ENCODE peak calls at places on chromosome 12, in four cellular contexts. G, U, N and K are unnamed samples.

GRCh38 chr12:8913702-8914032 is 642 bp upstream of the PHC1 start:
- DNase-seq in G (no peak), U (no peak), N (no peak), K (no peak)

GRCh38 chr12:45703942-45704341 is 25.6 kb upstream of the ARID2 start:
- DNase-seq in G (no peak), U (no peak), N (no peak), K (no peak)

GRCh38 chr12:132227782-132228417 is 83.6 kb downstream of the NOC4L start:
- DNase-seq in G (no peak), U (no peak), N (no peak), K (no peak)

GRCh38 chr12:105487961-105488360 is 157.5 kb downstream of the C12orf75 start:
- DNase-seq in G (no peak), U (no peak), N (no peak), K (no peak)

GRCh38 chr12:110689601-110690430 is 901 bp upstream of the HVCN1 start:
- DNase-seq in G (no peak), U (peak; percentile 39), N (peak; percentile 86), K (peak; percentile 9)

GRCh38 chr12:96861656-96862055 is 45.4 kb upstream of the NEDD1 start:
- DNase-seq in G (no peak), U (no peak), N (no peak), K (no peak)

GRCh38 chr12:8577879-8578278 is 34.8 kb downstream of the AICDA start:
- DNase-seq in G (no peak), U (no peak), N (no peak), K (no peak)

GRCh38 chr12:131312793-131313545 is 359.3 kb downstream of the ADGRD1 start:
- DNase-seq in G (no peak), U (no peak), N (no peak), K (no peak)

GRCh38 chr12:30795660-30796507 is 41.1 kb upstream of the CAPRIN2 start:
- DNase-seq in G (peak; percentile 77), U (peak; percentile 37), N (peak; percentile 93), K (no peak)

GRCh38 chr12:40831916-40832315 is 139.7 kb downstream of the CNTN1 start:
- DNase-seq in G (no peak), U (no peak), N (no peak), K (no peak)

GRCh38 chr12:71755146-71755892 is 656 bp downstream of the RAB21 start:
- DNase-seq in G (peak; percentile 36), U (peak; percentile 46), N (no peak), K (no peak)

GRCh38 chr12:114888458-114888857 is 204.5 kb upstream of the TBX3 start:
- DNase-seq in G (no peak), U (no peak), N (no peak), K (no peak)

GRCh38 chr12:45183263-45183662 is 32.6 kb upstream of the ANO6 start:
- DNase-seq in G (peak; percentile 13), U (no peak), N (no peak), K (no peak)

GRCh38 chr12:92629349-92630065 is 73.3 kb upstream of the PLEKHG7 start:
- DNase-seq in G (no peak), U (peak; percentile 31), N (no peak), K (peak; percentile 20)

GRCh38 chr12:104534162-104534856 is 77.6 kb downstream of the CHST11 start:
- DNase-seq in G (no peak), U (no peak), N (no peak), K (no peak)

GRCh38 chr12:108980831-108981618 is 39.8 kb downstream of the SVOP start:
- DNase-seq in G (no peak), U (no peak), N (no peak), K (no peak)

GRCh38 chr12:114401346-114402320 is 4.3 kb downstream of the TBX5 start:
- DNase-seq in G (no peak), U (no peak), N (no peak), K (no peak)

GRCh38 chr12:1890119-1890703 is 28.2 kb downstream of the CACNA2D4 start:
- DNase-seq in G (no peak), U (no peak), N (peak; percentile 33), K (no peak)

GRCh38 chr12:44874981-44875416 is 1.1 kb downstream of the NELL2 start:
- DNase-seq in G (no peak), U (no peak), N (no peak), K (no peak)

GRCh38 chr12:104673294-104674062 is 216.7 kb downstream of the CHST11 start:
- DNase-seq in G (no peak), U (no peak), N (no peak), K (no peak)

GRCh38 chr12:76085159-76085868 is 829 bp upstream of the NAP1L1 start:
- DNase-seq in G (no peak), U (no peak), N (no peak), K (no peak)

GRCh38 chr12:132422057-132423043 is 67.6 kb upstream of the FBRSL1 start:
- DNase-seq in G (no peak), U (no peak), N (peak; percentile 31), K (no peak)

GRCh38 chr12:39426636-39427245 is 16.2 kb downstream of the KIF21A start:
- DNase-seq in G (no peak), U (no peak), N (no peak), K (no peak)

GRCh38 chr12:100545092-100545491 is 28.4 kb upstream of the GAS2L3 start:
- DNase-seq in G (no peak), U (no peak), N (no peak), K (no peak)

GRCh38 chr12:127664901-127665300 is 602.1 kb upstream of the TMEM132C start:
- DNase-seq in G (no peak), U (no peak), N (no peak), K (no peak)

GRCh38 chr12:4441355-4442330 is 4.0 kb downstream of the FGF6 start:
- DNase-seq in G (no peak), U (no peak), N (no peak), K (no peak)

GRCh38 chr12:24038211-24038997 is 88.9 kb upstream of the SOX5 start:
- DNase-seq in G (no peak), U (no peak), N (no peak), K (no peak)

GRCh38 chr12:107597695-107598410 is 87.7 kb upstream of the PWP1 start:
- DNase-seq in G (no peak), U (no peak), N (no peak), K (no peak)

GRCh38 chr12:57489157-57489641 is 1.3 kb downstream of the MARS1 start:
- DNase-seq in G (no peak), U (no peak), N (no peak), K (no peak)

GRCh38 chr12:108805136-108805535 is 52.2 kb downstream of the SSH1 start:
- DNase-seq in G (no peak), U (no peak), N (no peak), K (no peak)

GRCh38 chr12:31526158-31526546 is 64.8 kb downstream of the DENND5B start:
- DNase-seq in G (no peak), U (no peak), N (no peak), K (no peak)

GRCh38 chr12:110223777-110224378 is 57.2 kb upstream of the ATP2A2 start:
- DNase-seq in G (peak; percentile 73), U (no peak), N (no peak), K (no peak)

GRCh38 chr12:103504606-103505005 is 8.8 kb upstream of the C12orf42 start:
- DNase-seq in G (no peak), U (no peak), N (no peak), K (no peak)

GRCh38 chr12:110501378-110501721 is 561 bp downstream of the VPS29 start:
- DNase-seq in G (peak; percentile 56), U (peak; percentile 34), N (no peak), K (no peak)

GRCh38 chr12:56028511-56029165 is 7.8 kb downstream of the IKZF4 start:
- DNase-seq in G (no peak), U (no peak), N (no peak), K (no peak)

GRCh38 chr12:42534184-42534838 is 55.2 kb downstream of the PRICKLE1 start:
- DNase-seq in G (no peak), U (no peak), N (no peak), K (no peak)

GRCh38 chr12:112307219-112308062 is 74.8 kb downstream of the HECTD4 start:
- DNase-seq in G (no peak), U (no peak), N (no peak), K (no peak)
- TF ChIP-seq EP300 in G (no peak), U (no peak), N (no peak), K (no peak)

DNA sequence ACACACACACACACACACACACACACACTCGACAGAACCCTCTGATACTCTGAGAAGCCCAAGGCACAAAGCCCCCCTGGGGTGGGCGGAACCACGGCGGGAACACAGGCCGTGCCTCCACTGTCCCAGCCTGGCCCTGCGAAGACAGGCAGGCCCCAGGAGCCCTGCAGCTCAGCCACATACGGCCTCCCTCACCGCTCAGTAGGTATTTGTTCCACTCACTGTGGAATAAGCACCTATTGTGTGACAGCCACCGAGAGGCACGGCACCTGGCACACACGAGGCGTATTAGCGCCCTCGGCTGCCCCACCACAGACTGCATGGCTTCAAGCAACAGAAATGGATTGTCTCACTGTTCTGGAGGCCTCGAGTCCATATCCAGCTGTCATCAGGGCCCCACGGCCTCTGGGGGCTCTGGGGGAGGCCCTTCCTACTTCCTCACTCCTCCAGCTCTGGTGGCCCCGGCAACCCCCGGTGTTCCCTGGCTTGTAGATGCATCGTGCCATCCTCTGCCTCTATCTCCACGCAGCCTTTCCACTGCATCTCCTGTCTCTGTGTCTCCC is 66.3 kb downstream of the NCOR2 start:
- DNase-seq in G (no peak), U (no peak), N (no peak), K (no peak)
- H3K4me1 ChIP-seq in G (peaks cover 23% of the 10 kb centered on the region), U (peaks cover 57% of the 10 kb centered on the region), N (peaks cover 58% of the 10 kb centered on the region), K (peaks cover 77% of the 10 kb centered on the region)

GRCh38 chr12:66623455-66623854 is 55.4 kb downstream of the GRIP1 start:
- DNase-seq in G (no peak), U (no peak), N (no peak), K (no peak)

GRCh38 chr12:66624806-66625205 is 54.1 kb downstream of the GRIP1 start:
- DNase-seq in G (no peak), U (no peak), N (no peak), K (no peak)

GRCh38 chr12:66627988-66628317 is 50.9 kb downstream of the GRIP1 start:
- DNase-seq in G (no peak), U (no peak), N (no peak), K (no peak)

GRCh38 chr12:66629138-66629880 is 49.6 kb downstream of the GRIP1 start:
- DNase-seq in G (no peak), U (no peak), N (no peak), K (no peak)

GRCh38 chr12:66627270-66627987 is 51.4 kb downstream of the GRIP1 start:
- DNase-seq in G (no peak), U (no peak), N (no peak), K (no peak)
- TF ChIP-seq EP300 in G (no peak), U (no peak), N (no peak), K (no peak)

DNA sequence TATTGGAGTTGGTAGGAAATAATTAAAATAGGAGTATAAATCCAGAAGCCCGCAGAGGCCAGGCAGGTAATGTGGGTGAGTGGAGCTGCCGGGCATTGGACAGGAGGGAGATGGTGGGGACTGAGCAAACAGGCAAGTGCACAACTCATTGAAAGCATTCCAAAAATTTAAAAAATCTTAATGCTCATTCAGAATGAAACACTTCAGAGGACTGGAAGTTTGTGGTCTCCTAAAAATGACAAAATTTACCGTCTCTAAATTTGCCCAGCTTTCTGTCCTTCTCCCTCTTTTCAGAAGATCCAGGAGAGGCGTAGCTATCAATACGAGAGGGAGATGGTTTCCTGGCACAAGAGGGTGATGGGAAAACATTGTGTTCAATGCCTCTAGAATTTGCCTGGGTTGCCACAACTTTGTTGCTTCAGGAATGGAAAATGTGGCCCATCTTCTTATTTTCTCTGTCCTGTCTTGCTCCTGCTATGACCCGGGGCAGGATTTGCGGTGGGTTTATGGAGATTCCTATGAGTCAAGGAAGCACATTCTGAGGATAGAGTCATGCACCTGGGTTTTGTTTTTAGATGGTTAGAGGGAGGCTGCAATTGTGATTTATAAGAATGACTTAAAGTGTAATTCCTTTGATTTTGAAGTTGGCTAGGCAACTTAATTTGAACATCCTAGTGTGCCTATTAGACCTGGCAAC is 72.2 kb downstream of the BORCS5 start:
- DNase-seq in G (no peak), U (no peak), N (no peak), K (no peak)
- H3K4me1 ChIP-seq in G (peaks cover 46% of the 10 kb centered on the region), U (peaks cover 8% of the 10 kb centered on the region), N (peaks cover 41% of the 10 kb centered on the region), K (no peaks in the 10 kb centered on the region)

GRCh38 chr12:49130151-49131050 is 794 bp downstream of the TUBA1B start:
- DNase-seq in G (peak; percentile 84), U (peak; percentile 95), N (peak; percentile 98), K (peak; percentile 87)
- TF ChIP-seq EP300 in G (no peak), U (no peak), N (peak; percentile 40), K (peak; percentile 64)